ENCODE peak calls at places on chromosome 9, in eight cellular contexts. One of them, this sample, is unnamed. For H3K27me3, the result is how much of the 10 kb centered on the place peaks cover.

GRCh38 chr9:89619739-89620138 is 14.9 kb downstream of the GADD45G start:
- DNase-seq in body of pancreas: no peak
- DNase-seq in thyroid gland: peak
- DNase-seq in spleen: no peak
- DNase-seq in prostate gland: no peak
- DNase-seq in esophagus squamous epithelium: no peak
- DNase-seq in IMR-90: no peak
- DNase-seq in right lobe of liver: no peak
- DNase-seq in this sample: no peak

GRCh38 chr9:91071185-91071990 is 269.8 kb downstream of the SYK start:
- DNase-seq in body of pancreas: no peak
- DNase-seq in thyroid gland: no peak
- DNase-seq in spleen: no peak
- DNase-seq in prostate gland: no peak
- DNase-seq in esophagus squamous epithelium: no peak
- DNase-seq in IMR-90: peak
- DNase-seq in right lobe of liver: no peak
- DNase-seq in this sample: no peak

GRCh38 chr9:83976372-83976771 is 3.6 kb downstream of the HNRNPK start:
- DNase-seq in body of pancreas: no peak
- DNase-seq in thyroid gland: no peak
- DNase-seq in spleen: no peak
- DNase-seq in prostate gland: no peak
- DNase-seq in esophagus squamous epithelium: no peak
- DNase-seq in IMR-90: no peak
- DNase-seq in right lobe of liver: no peak
- DNase-seq in this sample: no peak

GRCh38 chr9:14768561-14769234 is 46.2 kb upstream of the CER1 start:
- DNase-seq in body of pancreas: peak
- DNase-seq in thyroid gland: peak
- DNase-seq in spleen: no peak
- DNase-seq in prostate gland: peak
- DNase-seq in esophagus squamous epithelium: no peak
- DNase-seq in IMR-90: peak
- DNase-seq in right lobe of liver: no peak
- DNase-seq in this sample: no peak

GRCh38 chr9:114169029-114169939 is 13.9 kb downstream of the COL27A1 start:
- DNase-seq in body of pancreas: no peak
- DNase-seq in thyroid gland: no peak
- DNase-seq in spleen: peak
- DNase-seq in prostate gland: no peak
- DNase-seq in esophagus squamous epithelium: no peak
- DNase-seq in IMR-90: peak
- DNase-seq in right lobe of liver: no peak
- DNase-seq in this sample: no peak

GRCh38 chr9:109797006-109797405 is 17.0 kb downstream of the PALM2AKAP2 start:
- DNase-seq in body of pancreas: no peak
- DNase-seq in thyroid gland: no peak
- DNase-seq in spleen: no peak
- DNase-seq in prostate gland: no peak
- DNase-seq in esophagus squamous epithelium: no peak
- DNase-seq in IMR-90: no peak
- DNase-seq in right lobe of liver: no peak
- DNase-seq in this sample: no peak

GRCh38 chr9:33750307-33750838 is 45.0 kb upstream of the PRSS3 start:
- DNase-seq in body of pancreas: no peak
- DNase-seq in thyroid gland: peak
- DNase-seq in spleen: no peak
- DNase-seq in prostate gland: no peak
- DNase-seq in esophagus squamous epithelium: no peak
- DNase-seq in IMR-90: peak
- DNase-seq in right lobe of liver: peak
- DNase-seq in this sample: peak

GRCh38 chr9:78006734-78007133 is 24.9 kb downstream of the GNAQ start:
- DNase-seq in body of pancreas: no peak
- DNase-seq in thyroid gland: no peak
- DNase-seq in spleen: no peak
- DNase-seq in prostate gland: no peak
- DNase-seq in esophagus squamous epithelium: no peak
- DNase-seq in IMR-90: no peak
- DNase-seq in right lobe of liver: no peak
- DNase-seq in this sample: no peak

GRCh38 chr9:74645007-74645639 is 148.0 kb downstream of the RORB start:
- DNase-seq in body of pancreas: no peak
- DNase-seq in thyroid gland: no peak
- DNase-seq in spleen: no peak
- DNase-seq in prostate gland: no peak
- DNase-seq in esophagus squamous epithelium: no peak
- DNase-seq in IMR-90: no peak
- DNase-seq in right lobe of liver: no peak
- DNase-seq in this sample: no peak

DNA sequence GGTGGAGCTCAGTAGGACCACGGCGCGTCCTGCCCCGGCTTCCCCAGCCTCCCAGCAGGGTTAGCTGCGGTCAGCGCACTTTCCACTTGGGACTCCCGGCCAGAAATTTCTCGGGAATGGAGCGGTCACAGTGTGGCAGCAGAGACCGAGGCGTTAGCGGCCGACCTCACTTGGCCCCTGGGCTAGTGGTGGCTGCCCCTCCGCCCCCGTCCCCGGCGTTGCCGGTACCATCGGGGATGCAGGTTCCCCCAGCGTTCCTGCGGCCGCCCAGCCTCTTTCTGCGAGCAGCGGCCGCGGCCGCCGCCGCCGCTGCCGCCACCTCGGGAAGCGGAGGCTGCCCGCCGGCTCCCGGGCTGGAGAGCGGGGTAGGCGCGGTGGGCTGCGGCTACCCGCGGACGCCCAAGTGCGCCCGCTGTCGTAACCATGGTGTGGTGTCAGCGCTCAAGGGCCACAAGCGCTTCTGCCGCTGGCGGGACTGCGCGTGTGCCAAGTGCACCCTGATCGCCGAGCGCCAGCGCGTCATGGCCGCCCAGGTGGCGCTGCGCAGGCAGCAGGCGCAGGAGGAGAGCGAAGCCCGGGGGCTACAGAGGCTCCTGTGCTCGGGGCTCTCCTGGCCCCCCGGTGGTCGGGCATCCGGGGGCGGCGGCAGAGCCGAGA is 454 bp downstream of the DMRTA1 start:
- DNase-seq in body of pancreas: peak
- DNase-seq in thyroid gland: peak
- DNase-seq in spleen: peak
- DNase-seq in prostate gland: peak
- DNase-seq in esophagus squamous epithelium: no peak
- DNase-seq in IMR-90: peak
- DNase-seq in right lobe of liver: peak
- DNase-seq in this sample: peak
- H3K27me3 ChIP-seq in body of pancreas: under half
- H3K27me3 ChIP-seq in thyroid gland: under half
- H3K27me3 ChIP-seq in spleen: under half
- H3K27me3 ChIP-seq in prostate gland: under half
- H3K27me3 ChIP-seq in esophagus squamous epithelium: under half
- H3K27me3 ChIP-seq in IMR-90: under half
- H3K27me3 ChIP-seq in right lobe of liver: under half
- H3K27me3 ChIP-seq in this sample: half or more

GRCh38 chr9:104286187-104286586 is 192.1 kb downstream of the SMC2 start:
- DNase-seq in body of pancreas: peak
- DNase-seq in thyroid gland: no peak
- DNase-seq in spleen: no peak
- DNase-seq in prostate gland: no peak
- DNase-seq in esophagus squamous epithelium: no peak
- DNase-seq in IMR-90: no peak
- DNase-seq in right lobe of liver: no peak
- DNase-seq in this sample: no peak
- H3K27ac ChIP-seq in body of pancreas: no peak
- H3K27ac ChIP-seq in thyroid gland: no peak
- H3K27ac ChIP-seq in spleen: no peak
- H3K27ac ChIP-seq in prostate gland: no peak
- H3K27ac ChIP-seq in esophagus squamous epithelium: no peak
- H3K27ac ChIP-seq in IMR-90: no peak
- H3K27ac ChIP-seq in right lobe of liver: no peak
- H3K27ac ChIP-seq in this sample: no peak

GRCh38 chr9:134067904-134068741 is at the start of gene BRD3:
- DNase-seq in body of pancreas: peak
- DNase-seq in thyroid gland: peak
- DNase-seq in spleen: peak
- DNase-seq in prostate gland: peak
- DNase-seq in esophagus squamous epithelium: peak
- DNase-seq in IMR-90: peak
- DNase-seq in right lobe of liver: peak
- DNase-seq in this sample: peak
- TF ChIP-seq POLR2A in body of pancreas: peak
- TF ChIP-seq POLR2A in thyroid gland: peak
- TF ChIP-seq POLR2A in spleen: no peak
- TF ChIP-seq POLR2A in prostate gland: peak
- TF ChIP-seq POLR2A in esophagus squamous epithelium: no peak
- TF ChIP-seq POLR2A in IMR-90: peak
- TF ChIP-seq POLR2A in right lobe of liver: peak
- TF ChIP-seq POLR2A in this sample: peak

DNA sequence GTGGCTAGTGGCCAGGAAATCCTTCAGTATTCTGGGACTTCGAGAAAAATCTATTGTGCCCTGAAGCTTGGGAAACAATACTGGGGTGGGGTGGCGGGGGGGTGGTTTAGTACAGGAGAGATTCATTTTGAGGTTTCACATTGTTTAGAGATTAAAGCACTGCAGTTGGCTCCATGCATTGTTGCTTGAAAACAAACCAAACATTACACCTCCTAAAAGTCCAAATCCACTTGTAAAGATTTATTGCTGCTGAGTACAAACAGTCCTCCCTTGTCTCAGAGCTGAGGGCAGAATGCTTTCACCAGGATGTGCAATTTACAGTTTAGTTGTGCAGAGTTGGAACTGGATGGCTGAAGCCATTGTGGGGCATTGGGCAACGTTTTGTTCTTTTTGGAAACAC is 49.4 kb downstream of the GGTA1 start:
- DNase-seq in body of pancreas: no peak
- DNase-seq in thyroid gland: no peak
- DNase-seq in spleen: no peak
- DNase-seq in prostate gland: peak
- DNase-seq in esophagus squamous epithelium: no peak
- DNase-seq in IMR-90: no peak
- DNase-seq in right lobe of liver: no peak
- DNase-seq in this sample: no peak
- H3K27me3 ChIP-seq in body of pancreas: under half
- H3K27me3 ChIP-seq in thyroid gland: under half
- H3K27me3 ChIP-seq in spleen: under half
- H3K27me3 ChIP-seq in prostate gland: under half
- H3K27me3 ChIP-seq in esophagus squamous epithelium: under half
- H3K27me3 ChIP-seq in IMR-90: half or more
- H3K27me3 ChIP-seq in right lobe of liver: under half
- H3K27me3 ChIP-seq in this sample: under half

GRCh38 chr9:136607334-136607919 is 55.3 kb upstream of the EGFL7 start:
- DNase-seq in body of pancreas: no peak
- DNase-seq in thyroid gland: no peak
- DNase-seq in spleen: no peak
- DNase-seq in prostate gland: no peak
- DNase-seq in esophagus squamous epithelium: no peak
- DNase-seq in IMR-90: no peak
- DNase-seq in right lobe of liver: no peak
- DNase-seq in this sample: no peak
- H3K27ac ChIP-seq in body of pancreas: no peak
- H3K27ac ChIP-seq in thyroid gland: no peak
- H3K27ac ChIP-seq in spleen: no peak
- H3K27ac ChIP-seq in prostate gland: no peak
- H3K27ac ChIP-seq in esophagus squamous epithelium: no peak
- H3K27ac ChIP-seq in IMR-90: no peak
- H3K27ac ChIP-seq in right lobe of liver: no peak
- H3K27ac ChIP-seq in this sample: no peak

GRCh38 chr9:684055-684949 is 157.2 kb upstream of the DMRT1 start:
- DNase-seq in body of pancreas: no peak
- DNase-seq in thyroid gland: no peak
- DNase-seq in spleen: no peak
- DNase-seq in prostate gland: peak
- DNase-seq in esophagus squamous epithelium: no peak
- DNase-seq in IMR-90: peak
- DNase-seq in right lobe of liver: no peak
- DNase-seq in this sample: no peak
- TF ChIP-seq POLR2A in body of pancreas: no peak
- TF ChIP-seq POLR2A in thyroid gland: no peak
- TF ChIP-seq POLR2A in spleen: no peak
- TF ChIP-seq POLR2A in prostate gland: peak
- TF ChIP-seq POLR2A in esophagus squamous epithelium: no peak
- TF ChIP-seq POLR2A in IMR-90: no peak
- TF ChIP-seq POLR2A in right lobe of liver: no peak
- TF ChIP-seq POLR2A in this sample: no peak

GRCh38 chr9:71223953-71224538 is 102.6 kb upstream of the TRPM3 start:
- DNase-seq in body of pancreas: no peak
- DNase-seq in thyroid gland: no peak
- DNase-seq in spleen: no peak
- DNase-seq in prostate gland: no peak
- DNase-seq in esophagus squamous epithelium: no peak
- DNase-seq in IMR-90: no peak
- DNase-seq in right lobe of liver: no peak
- DNase-seq in this sample: no peak

GRCh38 chr9:71213633-71214032 is 92.2 kb upstream of the TRPM3 start:
- DNase-seq in body of pancreas: no peak
- DNase-seq in thyroid gland: no peak
- DNase-seq in spleen: no peak
- DNase-seq in prostate gland: no peak
- DNase-seq in esophagus squamous epithelium: no peak
- DNase-seq in IMR-90: no peak
- DNase-seq in right lobe of liver: no peak
- DNase-seq in this sample: no peak

GRCh38 chr9:71218774-71219173 is 97.4 kb upstream of the TRPM3 start:
- DNase-seq in body of pancreas: no peak
- DNase-seq in thyroid gland: no peak
- DNase-seq in spleen: no peak
- DNase-seq in prostate gland: no peak
- DNase-seq in esophagus squamous epithelium: no peak
- DNase-seq in IMR-90: no peak
- DNase-seq in right lobe of liver: no peak
- DNase-seq in this sample: no peak
- H3K27me3 ChIP-seq in body of pancreas: under half
- H3K27me3 ChIP-seq in thyroid gland: under half
- H3K27me3 ChIP-seq in spleen: under half
- H3K27me3 ChIP-seq in prostate gland: under half
- H3K27me3 ChIP-seq in esophagus squamous epithelium: under half
- H3K27me3 ChIP-seq in IMR-90: under half
- H3K27me3 ChIP-seq in right lobe of liver: under half
- H3K27me3 ChIP-seq in this sample: under half

GRCh38 chr9:137784046-137784445 is 93.5 kb upstream of the CACNA1B start:
- DNase-seq in body of pancreas: no peak
- DNase-seq in thyroid gland: no peak
- DNase-seq in spleen: peak
- DNase-seq in prostate gland: no peak
- DNase-seq in esophagus squamous epithelium: no peak
- DNase-seq in IMR-90: no peak
- DNase-seq in right lobe of liver: no peak
- DNase-seq in this sample: no peak

GRCh38 chr9:137784641-137785513 is 92.7 kb upstream of the CACNA1B start:
- DNase-seq in body of pancreas: no peak
- DNase-seq in thyroid gland: no peak
- DNase-seq in spleen: peak
- DNase-seq in prostate gland: no peak
- DNase-seq in esophagus squamous epithelium: no peak
- DNase-seq in IMR-90: no peak
- DNase-seq in right lobe of liver: no peak
- DNase-seq in this sample: no peak

GRCh38 chr9:137781906-137782585 is 95.5 kb upstream of the CACNA1B start:
- DNase-seq in body of pancreas: no peak
- DNase-seq in thyroid gland: no peak
- DNase-seq in spleen: peak
- DNase-seq in prostate gland: no peak
- DNase-seq in esophagus squamous epithelium: no peak
- DNase-seq in IMR-90: no peak
- DNase-seq in right lobe of liver: no peak
- DNase-seq in this sample: no peak

GRCh38 chr9:137785704-137786161 is 91.8 kb upstream of the CACNA1B start:
- DNase-seq in body of pancreas: no peak
- DNase-seq in thyroid gland: no peak
- DNase-seq in spleen: peak
- DNase-seq in prostate gland: no peak
- DNase-seq in esophagus squamous epithelium: no peak
- DNase-seq in IMR-90: peak
- DNase-seq in right lobe of liver: no peak
- DNase-seq in this sample: no peak

GRCh38 chr9:137783521-137783920 is 94.1 kb upstream of the CACNA1B start:
- DNase-seq in body of pancreas: no peak
- DNase-seq in thyroid gland: no peak
- DNase-seq in spleen: peak
- DNase-seq in prostate gland: no peak
- DNase-seq in esophagus squamous epithelium: no peak
- DNase-seq in IMR-90: no peak
- DNase-seq in right lobe of liver: no peak
- DNase-seq in this sample: no peak
- H3K27ac ChIP-seq in body of pancreas: no peak
- H3K27ac ChIP-seq in thyroid gland: no peak
- H3K27ac ChIP-seq in spleen: no peak
- H3K27ac ChIP-seq in prostate gland: no peak
- H3K27ac ChIP-seq in esophagus squamous epithelium: no peak
- H3K27ac ChIP-seq in IMR-90: no peak
- H3K27ac ChIP-seq in right lobe of liver: no peak
- H3K27ac ChIP-seq in this sample: no peak